ENCODE peak calls at places on chromosomes 6 and 20, in five cellular contexts. B is mesothelial cell of epicardium, O is fibroblast of pulmonary artery, C is cardiac muscle cell, L is foreskin keratinocyte. N is an unnamed sample.

GRCh38 chr6:109308018-109308492 is 74.2 kb downstream of the CD164 start:
- DNase-seq in O (peak; percentile 84), C (no peak), L (peak; percentile 42), B (no peak), N (no peak)

GRCh38 chr20:33061626-33062025 is 7.9 kb downstream of the BPIFB3 start:
- DNase-seq in B (no peak), L (no peak), O (no peak), C (no peak), N (no peak)

GRCh38 chr20:50514035-50514337 is 3.8 kb downstream of the PTPN1 start:
- DNase-seq in L (no peak), O (no peak), C (no peak), B (no peak), N (no peak)

GRCh38 chr6:162467679-162468078 is 259.9 kb downstream of the PRKN start:
- DNase-seq in O (no peak), B (no peak), C (no peak), L (no peak), N (no peak)

GRCh38 chr20:50399917-50400704 is 110.1 kb upstream of the PTPN1 start:
- DNase-seq in C (no peak), B (no peak), O (peak; percentile 63), L (peak; percentile 36), N (no peak)

GRCh38 chr20:57210054-57210910 is 56.2 kb downstream of the BMP7 start:
- DNase-seq in L (no peak), O (no peak), C (no peak), B (no peak), N (no peak)

GRCh38 chr20:10777713-10778112 is 103.9 kb upstream of the JAG1 start:
- DNase-seq in C (peak; percentile 32), L (no peak), B (no peak), O (no peak), N (no peak)

GRCh38 chr20:12068146-12068545 is 150.5 kb downstream of the BTBD3 start:
- DNase-seq in C (peak; percentile 44), O (no peak), L (no peak), B (no peak), N (no peak)

GRCh38 chr20:25040438-25040831 is 17.5 kb downstream of the ACSS1 start:
- DNase-seq in O (peak; percentile 85), B (no peak), L (peak; percentile 20), C (no peak), N (no peak)

GRCh38 chr6:113980937-113981554 is 10.1 kb upstream of the HDAC2 start:
- DNase-seq in B (no peak), O (peak; percentile 47), C (peak; percentile 74), L (no peak), N (peak; percentile 12)

GRCh38 chr6:138227316-138227781 is 9.1 kb upstream of the PBOV1 start:
- DNase-seq in L (no peak), B (no peak), C (no peak), O (no peak), N (no peak)

GRCh38 chr20:31749223-31749622 is 10.1 kb downstream of the TPX2 start:
- DNase-seq in O (no peak), B (no peak), C (no peak), L (no peak), N (no peak)

GRCh38 chr20:64168381-64169088 is 4.3 kb downstream of the MYT1 start:
- DNase-seq in L (no peak), C (no peak), O (no peak), B (no peak), N (no peak)

GRCh38 chr6:39792501-39793450 is 600 bp downstream of the DAAM2 start:
- DNase-seq in O (no peak), B (peak; percentile 38), L (no peak), C (no peak), N (no peak)

GRCh38 chr6:32204268-32204715 is 11.8 kb upstream of the GPSM3 start:
- DNase-seq in C (no peak), B (no peak), O (no peak), L (no peak), N (no peak)

GRCh38 chr6:36848658-36849441 is 9.6 kb upstream of the CPNE5 start:
- DNase-seq in C (peak; percentile 87), O (peak; percentile 20), B (peak; percentile 48), L (peak; percentile 34), N (peak; percentile 52)

GRCh38 chr6:20688710-20689500 is 154.6 kb downstream of the CDKAL1 start:
- DNase-seq in C (no peak), B (no peak), O (peak; percentile 49), L (peak; percentile 24), N (no peak)

GRCh38 chr6:30325150-30325872 is 1.4 kb upstream of the TRIM39 start:
- DNase-seq in B (peak; percentile 45), C (no peak), L (no peak), O (peak; percentile 39), N (peak; percentile 13)

GRCh38 chr6:128370072-128370471 is 150.3 kb downstream of the PTPRK start:
- DNase-seq in B (no peak), C (no peak), O (peak; percentile 56), L (peak; percentile 44), N (no peak)

GRCh38 chr6:166862978-166863530 is 93.3 kb downstream of the RNASET2 start:
- DNase-seq in L (no peak), C (no peak), O (no peak), B (no peak), N (peak; percentile 6)

GRCh38 chr6:63261820-63262219 is 50.6 kb downstream of the FKBP1C start:
- DNase-seq in C (no peak), L (no peak), O (no peak), B (no peak), N (no peak)

DNA sequence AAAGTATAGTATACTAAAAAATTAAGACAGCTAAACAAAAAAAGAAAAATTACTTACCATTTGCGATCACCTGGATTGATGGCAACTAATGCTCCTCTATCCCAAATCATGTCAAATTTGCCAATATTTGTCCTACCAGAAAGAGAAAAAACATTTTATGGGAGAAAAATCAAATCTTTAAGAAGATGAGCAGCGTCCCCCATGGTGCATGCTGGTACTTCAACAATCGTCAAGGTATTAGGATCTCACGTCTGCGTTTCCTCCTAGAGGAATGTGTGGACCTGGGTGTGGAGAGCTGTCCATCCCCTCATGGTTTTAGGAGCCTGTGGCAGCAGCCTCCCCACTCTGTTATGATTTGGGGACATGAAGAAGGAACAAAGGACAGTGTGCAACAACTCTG is 16.0 kb downstream of the TPMT start:
- DNase-seq in L (no peak), B (no peak), C (no peak), O (no peak), N (no peak)
- TF ChIP-seq CTCF in L (no peak), B (no peak), C (no peak), O (no peak), N (no peak)

GRCh38 chr6:11123978-11124377 is 12.5 kb upstream of the ERVFRD-1 start:
- DNase-seq in O (no peak), B (no peak), C (no peak), L (no peak), N (no peak)

GRCh38 chr6:11121851-11122250 is 10.3 kb upstream of the ERVFRD-1 start:
- DNase-seq in L (no peak), B (no peak), C (no peak), O (no peak), N (no peak)

GRCh38 chr6:11122380-11122779 is 10.9 kb upstream of the ERVFRD-1 start:
- DNase-seq in C (no peak), O (no peak), B (no peak), L (no peak), N (no peak)

DNA sequence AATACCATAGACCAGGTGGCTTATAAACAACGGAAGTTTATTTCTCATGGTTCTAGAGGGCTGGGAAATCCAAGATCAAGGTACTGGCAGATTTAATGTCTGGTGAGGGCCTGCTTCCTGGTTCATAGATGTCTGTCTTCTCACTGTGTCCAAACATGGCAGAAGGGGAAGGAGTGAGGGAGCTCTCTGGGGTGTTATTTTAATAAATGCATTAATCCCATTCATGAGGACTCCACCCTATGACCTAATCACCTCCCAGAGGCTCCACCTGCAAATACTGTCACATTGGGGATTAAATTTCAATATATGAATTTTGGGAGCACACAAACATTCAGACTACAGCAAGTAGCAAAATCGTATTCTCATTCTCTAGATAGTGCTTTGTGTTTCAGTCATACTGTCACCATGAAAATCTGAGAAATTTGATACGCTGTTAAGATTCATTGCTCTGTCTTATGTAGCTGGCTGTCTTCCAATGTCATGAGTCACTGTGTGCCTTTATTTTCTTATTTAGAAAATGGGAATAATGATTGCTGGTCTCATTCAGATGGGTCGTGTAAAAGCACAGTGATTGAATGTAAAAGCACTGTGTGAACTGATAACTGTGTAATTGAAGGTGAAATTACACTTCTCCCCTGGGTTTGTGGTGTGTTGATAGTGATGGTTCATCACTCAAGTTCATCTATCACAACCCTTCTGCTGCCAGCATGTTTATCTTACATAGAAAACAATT is 8.9 kb upstream of the ERVFRD-1 start:
- DNase-seq in C (no peak), L (peak; percentile 52), B (no peak), O (peak; percentile 55), N (no peak)
- TF ChIP-seq CTCF in C (no peak), L (no peak), B (no peak), O (no peak), N (no peak)

DNA sequence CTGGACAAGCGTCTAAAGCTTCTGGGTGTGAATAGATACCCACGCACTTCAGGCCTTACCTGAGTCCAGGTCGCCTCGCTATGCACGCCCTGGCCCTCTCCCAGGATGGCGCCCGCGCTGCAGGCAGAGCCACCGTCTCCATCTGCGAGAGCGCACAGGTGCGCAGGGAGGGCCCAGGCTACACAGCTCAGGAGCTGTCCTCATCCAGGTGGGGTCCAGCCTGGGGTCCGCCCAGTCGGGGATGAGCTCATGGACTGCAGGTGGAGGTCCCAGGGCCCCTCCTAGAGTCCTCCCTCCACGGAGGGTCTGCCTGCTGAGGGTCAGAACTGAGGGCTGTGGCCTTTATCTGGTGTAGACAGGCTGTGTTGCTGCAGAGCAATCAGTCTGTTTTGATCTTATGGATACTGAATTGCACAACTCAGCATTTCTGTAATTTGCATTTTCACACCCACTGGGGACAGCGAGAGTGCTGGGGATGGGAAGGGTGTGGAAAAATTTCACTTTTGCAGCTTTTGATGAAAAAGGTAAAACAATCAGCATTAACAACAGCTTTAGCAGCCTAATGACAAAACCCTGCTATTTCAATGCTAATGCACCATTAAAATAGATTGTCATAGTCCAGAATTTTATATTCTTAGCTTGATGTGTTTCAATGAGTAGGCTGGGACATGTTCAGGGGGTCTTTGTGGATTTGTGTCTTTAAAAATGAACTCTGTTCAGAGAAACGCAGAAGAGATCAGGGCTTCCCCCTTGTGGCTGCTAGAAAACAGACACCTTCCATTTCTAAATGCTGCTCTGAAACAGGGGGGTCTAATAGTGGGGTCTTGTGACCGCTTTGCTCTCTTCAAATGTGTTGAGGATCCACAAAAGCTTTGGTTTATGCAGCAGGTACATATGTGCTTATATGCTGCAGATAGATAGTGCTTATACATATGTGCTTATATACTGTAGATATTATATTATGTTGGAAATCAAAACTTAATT is 77.8 kb upstream of the PHACTR3 start:
- DNase-seq in O (peak; percentile 8), C (peak; percentile 17), L (no peak), B (no peak), N (no peak)
- TF ChIP-seq CTCF in O (peak; percentile 40), C (peak; percentile 40), L (peak; percentile 31), B (no peak), N (peak; percentile 58)

DNA sequence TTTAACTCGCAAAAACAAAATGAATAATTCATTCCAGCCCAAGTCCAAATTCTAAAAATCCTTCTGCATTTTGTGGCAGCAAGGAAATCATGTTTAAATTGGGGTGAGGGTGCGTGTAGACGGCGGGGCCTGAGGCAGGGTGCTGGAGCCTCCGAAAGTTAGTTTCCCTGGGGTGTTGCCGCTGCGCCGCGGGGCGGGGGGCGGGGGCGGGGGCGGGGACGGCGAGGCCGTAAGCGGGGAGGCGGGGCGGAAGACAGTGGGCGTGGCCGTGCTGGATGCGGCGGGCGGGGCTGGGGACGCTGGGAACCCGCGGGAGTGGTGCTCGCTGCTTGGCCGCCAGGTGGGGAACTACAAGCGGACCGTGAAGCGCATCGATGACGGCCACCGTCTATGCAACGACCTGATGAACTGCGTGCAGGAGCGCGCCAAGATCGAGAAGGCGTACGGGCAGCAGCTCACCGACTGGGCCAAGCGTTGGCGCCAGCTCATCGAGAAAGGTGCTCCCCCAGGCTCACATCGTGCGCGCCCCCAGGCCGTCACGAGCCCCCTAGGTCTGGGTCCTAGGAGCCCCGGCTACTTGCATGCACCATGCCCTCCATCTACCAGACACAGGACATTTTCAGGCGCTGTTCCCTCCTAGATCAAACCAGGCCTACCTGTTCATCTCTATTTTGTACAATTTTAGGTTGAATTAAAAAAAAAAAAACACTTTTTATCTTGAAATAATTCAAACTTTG is 29.0 kb downstream of the SPDEF start:
- DNase-seq in C (peak; percentile 96), B (peak; percentile 96), L (peak; percentile 69), O (peak; percentile 91), N (peak; percentile 94)
- TF ChIP-seq CTCF in C (peak; percentile 59), B (peak; percentile 77), L (peak; percentile 87), O (peak; percentile 62), N (peak; percentile 78)